ENCODE peak calls at places on chromosomes 7 and 10, in four cellular contexts. A is Calu3, N is IMR-90, Q is AG04449. O is an unnamed sample.

GRCh38 chr10:70379581-70380176 is 2.7 kb downstream of the LRRC20 start:
- DNase-seq in A (no peak), N (no peak), Q (no peak), O (peak)

GRCh38 chr7:143381427-143382125 is 431 bp downstream of the ZYX start:
- DNase-seq in A (peak), N (peak), Q (no peak), O (peak)

GRCh38 chr7:138878847-138879246 is 80.9 kb upstream of the ATP6V0A4 start:
- DNase-seq in A (no peak), N (no peak), Q (no peak), O (no peak)

GRCh38 chr7:21023841-21024502 is 237.3 kb upstream of the SP8 start:
- DNase-seq in A (no peak), N (no peak), Q (no peak), O (peak)

GRCh38 chr10:24039897-24040296 is 169.0 kb upstream of the KIAA1217 start:
- DNase-seq in A (no peak), N (no peak), Q (no peak), O (no peak)

GRCh38 chr7:78368781-78369180 is 570.2 kb downstream of the PHTF2 start:
- DNase-seq in A (no peak), N (no peak), Q (no peak), O (no peak)

GRCh38 chr10:76576276-76576962 is 1061.2 kb downstream of the KCNMA1 start:
- DNase-seq in A (no peak), N (peak), Q (peak), O (no peak)

GRCh38 chr7:72435366-72435765 is 23.2 kb upstream of the CALN1 start:
- DNase-seq in A (no peak), N (no peak), Q (no peak), O (no peak)

GRCh38 chr7:140170375-140170774 is 6.4 kb downstream of the KDM7A start:
- DNase-seq in A (no peak), N (no peak), Q (no peak), O (no peak)

GRCh38 chr7:47345754-47346377 is 236.0 kb downstream of the TNS3 start:
- DNase-seq in A (no peak), N (no peak), Q (no peak), O (no peak)

GRCh38 chr7:43164757-43165156 is 52.3 kb downstream of the HECW1 start:
- DNase-seq in A (no peak), N (peak), Q (peak), O (no peak)

GRCh38 chr7:94409561-94409960 is 14.9 kb downstream of the COL1A2 start:
- DNase-seq in A (no peak), N (no peak), Q (no peak), O (no peak)

GRCh38 chr10:70308121-70309060 is 24.6 kb upstream of the NPFFR1 start:
- DNase-seq in A (no peak), N (no peak), Q (no peak), O (no peak)

GRCh38 chr7:51666751-51667150 is 350.1 kb upstream of the COBL start:
- DNase-seq in A (no peak), N (no peak), Q (no peak), O (no peak)

GRCh38 chr7:130667593-130668257 is 823 bp downstream of the COPG2 start:
- DNase-seq in A (no peak), N (peak), Q (no peak), O (no peak)

GRCh38 chr10:77501152-77501845 is 136.3 kb downstream of the KCNMA1 start:
- DNase-seq in A (no peak), N (peak), Q (peak), O (no peak)

GRCh38 chr7:5488286-5488878 is 64.7 kb upstream of the TNRC18 start:
- DNase-seq in A (no peak), N (no peak), Q (no peak), O (no peak)

GRCh38 chr10:121088524-121088923 is 237.4 kb downstream of the WDR11 start:
- DNase-seq in A (peak), N (no peak), Q (no peak), O (peak)

GRCh38 chr7:141228482-141228881 is 154.6 kb downstream of the TMEM178B start:
- DNase-seq in A (no peak), N (no peak), Q (no peak), O (no peak)

GRCh38 chr7:78939669-78940068 is 513.8 kb downstream of the MAGI2 start:
- DNase-seq in A (no peak), N (peak), Q (no peak), O (no peak)

GRCh38 chr10:44376504-44377099 is 8.3 kb downstream of the CXCL12 start:
- DNase-seq in A (no peak), N (no peak), Q (no peak), O (no peak)

GRCh38 chr7:18505870-18506460 is 10.4 kb downstream of the HDAC9 start:
- DNase-seq in A (no peak), N (peak), Q (peak), O (no peak)

GRCh38 chr7:41810258-41810576 is 107.3 kb upstream of the INHBA start:
- DNase-seq in A (no peak), N (no peak), Q (no peak), O (no peak)

GRCh38 chr10:34908472-34908871 is 93.4 kb upstream of the PARD3 start:
- DNase-seq in A (no peak), N (peak), Q (peak), O (no peak)

GRCh38 chr7:94660006-94660405 is 4.1 kb upstream of the SGCE start:
- DNase-seq in A (no peak), N (no peak), Q (no peak), O (no peak)

GRCh38 chr7:1288390-1288995 is 55.8 kb downstream of the UNCX start:
- DNase-seq in A (no peak), N (no peak), Q (no peak), O (no peak)

GRCh38 chr10:12489806-12490205 is 140.5 kb downstream of the CAMK1D start:
- DNase-seq in A (no peak), N (no peak), Q (no peak), O (no peak)

GRCh38 chr7:72437061-72437460 is 24.9 kb upstream of the CALN1 start:
- DNase-seq in A (no peak), N (no peak), Q (no peak), O (no peak)

GRCh38 chr7:74405191-74405898 is 48.4 kb upstream of the GTF2IRD1 start:
- DNase-seq in A (no peak), N (no peak), Q (no peak), O (peak)

GRCh38 chr10:70605153-70605552 is 2.6 kb upstream of the PRF1 start:
- DNase-seq in A (no peak), N (no peak), Q (no peak), O (no peak)

GRCh38 chr7:99837649-99838361 is 10.0 kb downstream of the CYP3A43 start:
- DNase-seq in A (no peak), N (no peak), Q (no peak), O (no peak)
- TF ChIP-seq CTCF in A (no peak), N (no peak), Q (no peak), O (peak)

GRCh38 chr10:74991435-74991834 is 120.0 kb upstream of the SAMD8 start:
- DNase-seq in A (peak), N (no peak), Q (no peak), O (peak)
- TF ChIP-seq CTCF in A (peak), N (peak), Q (no peak), O (peak)

DNA sequence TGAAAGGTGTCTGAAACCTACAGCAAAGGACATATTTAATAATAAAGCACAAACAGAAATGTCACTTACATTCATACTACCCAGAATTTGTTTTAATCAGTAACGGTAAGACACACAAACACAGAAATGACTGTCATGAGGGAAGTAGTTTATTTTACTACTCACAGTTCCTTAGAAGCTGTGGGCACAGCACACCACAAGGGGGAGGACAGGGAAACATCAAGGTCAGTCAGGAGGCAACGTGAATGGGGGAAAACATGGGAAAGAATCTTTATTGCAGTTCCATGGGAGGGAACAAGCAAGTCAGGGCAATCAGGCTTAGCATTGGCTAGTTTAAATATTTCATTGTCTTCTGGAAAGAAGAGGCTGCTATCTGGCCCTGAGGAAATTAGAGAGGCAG is 123.8 kb upstream of the PDSS1 start:
- DNase-seq in A (no peak), N (no peak), Q (no peak), O (no peak)
- TF ChIP-seq CTCF in A (peak), N (no peak), Q (no peak), O (peak)

GRCh38 chr7:2555121-2556052 is at the start of gene BRAT1:
- DNase-seq in A (peak), N (peak), Q (peak), O (peak)
- TF ChIP-seq CTCF in A (peak), N (peak), Q (peak), O (peak)

GRCh38 chr7:151195616-151196450 is 8.8 kb upstream of the ASB10 start:
- DNase-seq in A (no peak), N (no peak), Q (no peak), O (no peak)
- TF ChIP-seq CTCF in A (no peak), N (no peak), Q (no peak), O (no peak)